ENCODE peak calls at places on chromosome 13, in six cellular contexts. B is CD8-positive, alpha-beta memory T cell; G is aorta; O is uterus; Y is tibial artery; C is neural progenitor cell. A is an unnamed sample. For H3K36me3, the result is how much of the 10 kb centered on the place peaks cover.

GRCh38 chr13:46662690-46663089 is 109.7 kb downstream of the LRCH1 start:
- DNase-seq in G (no peak), Y (no peak), B (no peak), O (no peak), C (no peak), A (no peak)

GRCh38 chr13:76503756-76504155 is 382.4 kb downstream of the KCTD12 start:
- DNase-seq in Y (no peak), O (no peak), C (no peak), G (no peak), B (no peak), A (no peak)

GRCh38 chr13:108213946-108214345 is 1.4 kb downstream of the LIG4 start:
- DNase-seq in C (peak), Y (no peak), G (no peak), B (no peak), O (no peak), A (no peak)

GRCh38 chr13:23609414-23610186 is 39.4 kb downstream of the TNFRSF19 start:
- DNase-seq in Y (no peak), B (no peak), O (peak), C (no peak), G (no peak), A (no peak)

GRCh38 chr13:107678075-107678689 is 537.2 kb downstream of the LIG4 start:
- DNase-seq in G (no peak), C (peak), O (no peak), Y (no peak), B (no peak), A (peak)

GRCh38 chr13:111908391-111908790 is 158.6 kb upstream of the SOX1 start:
- DNase-seq in B (no peak), G (no peak), C (no peak), Y (peak), O (no peak), A (no peak)

GRCh38 chr13:66933527-66933926 is 296.6 kb downstream of the PCDH9 start:
- DNase-seq in Y (no peak), B (no peak), G (no peak), C (no peak), O (no peak), A (no peak)

GRCh38 chr13:105428816-105429215 is 1106.6 kb downstream of the EFNB2 start:
- DNase-seq in B (no peak), O (no peak), Y (no peak), C (no peak), G (no peak), A (no peak)

GRCh38 chr13:107099661-107100060 is 531.7 kb upstream of the ARGLU1 start:
- DNase-seq in Y (no peak), G (no peak), O (no peak), B (no peak), C (no peak), A (no peak)

GRCh38 chr13:110302986-110303385 is 4.0 kb downstream of the COL4A1 start:
- DNase-seq in O (peak), Y (no peak), C (no peak), B (no peak), G (no peak), A (no peak)

GRCh38 chr13:65264066-65264465 is 1966.1 kb downstream of the PCDH9 start:
- DNase-seq in C (no peak), B (no peak), G (no peak), Y (no peak), O (no peak), A (no peak)

GRCh38 chr13:76921516-76921915 is 26.8 kb upstream of the ACOD1 start:
- DNase-seq in O (no peak), G (peak), C (no peak), Y (no peak), B (no peak), A (no peak)

GRCh38 chr13:43054803-43055802 is 31.7 kb downstream of the DNAJC15 start:
- DNase-seq in O (peak), B (peak), G (no peak), C (peak), Y (no peak), A (peak)

GRCh38 chr13:41017153-41017552 is 2.0 kb downstream of the ELF1 start:
- DNase-seq in G (no peak), B (no peak), Y (no peak), O (no peak), C (no peak), A (no peak)

GRCh38 chr13:40387775-40388174 is 278.7 kb downstream of the FOXO1 start:
- DNase-seq in G (no peak), C (no peak), B (no peak), Y (no peak), O (no peak), A (no peak)

GRCh38 chr13:33152389-33152788 is 133.2 kb downstream of the STARD13 start:
- DNase-seq in B (no peak), O (no peak), C (no peak), G (no peak), Y (no peak), A (no peak)

GRCh38 chr13:79056706-79057105 is 349.3 kb downstream of the RBM26 start:
- DNase-seq in C (no peak), Y (no peak), O (no peak), G (no peak), B (no peak), A (no peak)

GRCh38 chr13:106532111-106532929 is 3.1 kb downstream of the EFNB2 start:
- DNase-seq in G (peak), O (no peak), Y (no peak), C (peak), B (no peak), A (no peak)

GRCh38 chr13:32330438-32330837 is 15.1 kb downstream of the BRCA2 start:
- DNase-seq in O (no peak), G (no peak), C (no peak), B (no peak), Y (no peak), A (no peak)

GRCh38 chr13:107803822-107804495 is 411.4 kb downstream of the LIG4 start:
- DNase-seq in B (no peak), Y (no peak), G (no peak), C (no peak), O (no peak), A (no peak)

GRCh38 chr13:29508130-29508873 is 87.2 kb downstream of the SLC7A1 start:
- DNase-seq in Y (peak), G (peak), B (peak), O (peak), C (peak), A (peak)

GRCh38 chr13:66689628-66690027 is 540.5 kb downstream of the PCDH9 start:
- DNase-seq in B (no peak), O (no peak), G (no peak), C (peak), Y (no peak), A (peak)

GRCh38 chr13:107650081-107650701 is 565.1 kb downstream of the LIG4 start:
- DNase-seq in G (peak), O (peak), B (no peak), Y (no peak), C (peak), A (peak)

GRCh38 chr13:30021611-30022010 is 171.2 kb upstream of the UBL3 start:
- DNase-seq in Y (no peak), O (no peak), B (no peak), G (no peak), C (no peak), A (no peak)

GRCh38 chr13:110363009-110363408 is 55.9 kb downstream of the COL4A2 start:
- DNase-seq in O (no peak), G (peak), C (peak), B (no peak), Y (peak), A (no peak)

GRCh38 chr13:98171806-98172569 is 5.1 kb downstream of the RNF113B start:
- DNase-seq in C (peak), G (no peak), O (no peak), B (no peak), Y (peak), A (no peak)

GRCh38 chr13:100392709-100393630 is 195.6 kb downstream of the GGACT start:
- DNase-seq in O (peak), Y (peak), B (no peak), C (no peak), G (peak), A (no peak)

GRCh38 chr13:28607187-28607955 is 51.6 kb upstream of the POMP start:
- DNase-seq in Y (no peak), G (no peak), C (no peak), B (no peak), O (no peak), A (no peak)

GRCh38 chr13:95137096-95137495 is 164.2 kb downstream of the ABCC4 start:
- DNase-seq in C (no peak), G (no peak), O (no peak), B (no peak), Y (no peak), A (no peak)

GRCh38 chr13:51958217-51958547 is 53.1 kb downstream of the ATP7B start:
- DNase-seq in O (no peak), B (no peak), G (no peak), C (no peak), Y (no peak), A (no peak)
- H3K4me3 ChIP-seq in O (no peak), B (no peak), G (no peak), C (no peak), Y (no peak), A (no peak)

GRCh38 chr13:114021464-114022308 is 47.8 kb upstream of the C13orf46 start:
- DNase-seq in G (no peak), O (no peak), C (no peak), B (no peak), Y (peak), A (no peak)
- H3K36me3 ChIP-seq in G (under half), O (under half), C (under half), B (half or more), Y (half or more), A (under half)

GRCh38 chr13:99192480-99192879 is 8.2 kb upstream of the UBAC2 start:
- DNase-seq in Y (no peak), B (no peak), C (no peak), O (no peak), G (no peak), A (no peak)
- H3K4me3 ChIP-seq in Y (no peak), B (no peak), C (no peak), O (no peak), G (no peak), A (no peak)

DNA sequence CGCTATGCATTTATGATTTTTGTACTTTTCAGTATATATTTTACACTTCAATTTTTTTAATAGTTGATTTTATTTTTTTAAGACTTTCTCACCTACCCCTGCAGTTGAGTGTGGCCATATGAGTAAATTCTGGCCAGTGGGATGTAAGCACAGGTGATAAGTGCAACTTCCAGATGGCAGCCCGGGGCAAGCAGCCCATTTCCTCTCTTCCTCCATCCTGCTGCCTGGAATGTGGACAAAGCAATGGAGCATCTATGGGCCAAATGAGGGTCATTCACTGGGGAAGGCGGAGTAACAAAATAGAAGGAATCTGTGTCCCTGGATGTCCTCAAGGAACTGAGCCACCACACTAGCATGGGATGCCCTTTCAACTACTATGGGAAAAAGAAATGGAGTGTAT is 12.3 kb downstream of the RFXAP start:
- DNase-seq in B (no peak), C (no peak), Y (no peak), G (no peak), O (no peak), A (no peak)
- H3K36me3 ChIP-seq in B (under half), C (under half), Y (under half), G (under half), O (under half), A (under half)

GRCh38 chr13:52599037-52599852 is 43.0 kb upstream of the HNRNPA1L2 start:
- DNase-seq in B (no peak), Y (no peak), C (peak), O (no peak), G (no peak), A (peak)
- H3K4me3 ChIP-seq in B (peak), Y (peak), C (peak), O (peak), G (peak), A (peak)